ENCODE peak calls at places on chromosomes 13 and 19, in seven cellular contexts. O, K, J, Q, S, A and F are unnamed samples.

GRCh38 chr13:79062291-79062690 is 343.8 kb downstream of the RBM26 start:
- DNase-seq in J (no peak), Q (no peak), O (no peak), S (no peak), A (no peak), K (no peak), F (no peak)

GRCh38 chr19:49315111-49315510 is 9.9 kb downstream of the SLC6A16 start:
- DNase-seq in Q (no peak), S (no peak), J (no peak), O (no peak), K (no peak), A (no peak), F (no peak)

GRCh38 chr13:29496241-29496712 is 99.2 kb downstream of the SLC7A1 start:
- DNase-seq in S (no peak), J (no peak), Q (no peak), O (peak; percentile 32), K (no peak), A (no peak), F (no peak)

GRCh38 chr13:59658736-59659330 is 504.9 kb downstream of the DIAPH3 start:
- DNase-seq in Q (no peak), J (no peak), O (no peak), S (no peak), K (no peak), A (no peak), F (no peak)

GRCh38 chr19:46904114-46905060 is 43.6 kb downstream of the ARHGAP35 start:
- DNase-seq in S (no peak), J (no peak), O (peak; percentile 90), K (no peak), A (no peak), Q (no peak), F (no peak)

GRCh38 chr19:51079486-51080110 is 3.1 kb downstream of the KLK14 start:
- DNase-seq in Q (no peak), O (peak; percentile 83), A (no peak), S (no peak), K (no peak), J (no peak), F (no peak)

GRCh38 chr19:53910170-53910518 is 1.1 kb downstream of the CACNG7 start:
- DNase-seq in O (peak; percentile 23), S (no peak), A (no peak), Q (no peak), K (no peak), J (no peak), F (no peak)

GRCh38 chr13:25571237-25571636 is 199.5 kb downstream of the ATP8A2 start:
- DNase-seq in S (no peak), A (no peak), K (no peak), O (no peak), J (no peak), Q (no peak), F (no peak)

GRCh38 chr13:101343128-101343787 is 73.0 kb downstream of the NALCN start:
- DNase-seq in J (no peak), A (no peak), O (no peak), K (no peak), Q (no peak), S (no peak), F (no peak)

GRCh38 chr13:97631158-97631557 is 197.2 kb downstream of the RAP2A start:
- DNase-seq in Q (no peak), J (no peak), K (no peak), O (no peak), S (no peak), A (no peak), F (no peak)

GRCh38 chr13:34401741-34402140 is 540.3 kb upstream of the NBEA start:
- DNase-seq in S (no peak), O (no peak), J (no peak), Q (no peak), A (no peak), K (no peak), F (no peak)

GRCh38 chr19:41449865-41450178 is 6.9 kb downstream of the ERICH4 start:
- DNase-seq in S (no peak), J (no peak), A (no peak), O (no peak), Q (no peak), K (no peak), F (no peak)

GRCh38 chr19:7928741-7929701 is 3.1 kb upstream of the CTXN1 start:
- DNase-seq in K (peak; percentile 70), Q (peak; percentile 70), S (no peak), O (peak; percentile 92), J (peak; percentile 57), A (peak; percentile 61), F (peak; percentile 84)

GRCh38 chr13:51380269-51380668 is 40.8 kb downstream of the SERPINE3 start:
- DNase-seq in Q (no peak), A (no peak), J (no peak), K (no peak), O (peak; percentile 65), S (no peak), F (no peak)

GRCh38 chr19:47765522-47766358 is 12.8 kb upstream of the SELENOW start:
- DNase-seq in J (peak; percentile 81), Q (no peak), S (peak; percentile 69), A (peak; percentile 63), K (peak; percentile 28), O (peak; percentile 72), F (peak; percentile 57)

GRCh38 chr13:33797622-33798021 is 20.3 kb upstream of the RFC3 start:
- DNase-seq in O (peak; percentile 21), A (no peak), K (no peak), Q (no peak), J (no peak), S (no peak), F (no peak)

GRCh38 chr19:40713939-40714338 is 2.7 kb downstream of the COQ8B start:
- DNase-seq in J (peak; percentile 36), Q (no peak), O (no peak), A (no peak), K (no peak), S (no peak), F (no peak)

GRCh38 chr13:51912511-51913225 is 50.9 kb downstream of the CCDC70 start:
- DNase-seq in S (no peak), J (no peak), A (no peak), O (no peak), K (no peak), Q (no peak), F (no peak)

GRCh38 chr13:113465241-113465640 is 12.0 kb upstream of the ADPRHL1 start:
- DNase-seq in J (no peak), S (no peak), K (no peak), A (no peak), O (no peak), Q (no peak), F (no peak)

GRCh38 chr13:23898101-23898500 is 799 bp upstream of the C1QTNF9B start:
- DNase-seq in A (no peak), K (no peak), Q (no peak), S (no peak), J (no peak), O (peak; percentile 72), F (no peak)

GRCh38 chr13:91817250-91817649 is 418.8 kb downstream of the GPC5 start:
- DNase-seq in J (no peak), A (no peak), K (no peak), Q (no peak), O (peak; percentile 64), S (no peak), F (no peak)

GRCh38 chr13:64928704-64929499 is 2301.2 kb downstream of the PCDH9 start:
- DNase-seq in A (no peak), S (no peak), O (peak; percentile 76), K (no peak), J (no peak), Q (no peak), F (no peak)

GRCh38 chr19:8050274-8051096 is 2.1 kb upstream of the CCL25 start:
- DNase-seq in A (peak; percentile 95), J (peak; percentile 88), K (peak; percentile 70), O (peak; percentile 78), Q (peak; percentile 78), S (peak; percentile 64), F (peak; percentile 100)

GRCh38 chr19:16233836-16234551 is 36.3 kb downstream of the AP1M1 start:
- DNase-seq in J (no peak), Q (no peak), O (peak; percentile 18), A (no peak), S (no peak), K (no peak), F (no peak)

GRCh38 chr13:28584873-28585317 is 74.0 kb upstream of the POMP start:
- DNase-seq in A (no peak), Q (no peak), O (peak; percentile 28), J (no peak), S (no peak), K (no peak), F (no peak)

DNA sequence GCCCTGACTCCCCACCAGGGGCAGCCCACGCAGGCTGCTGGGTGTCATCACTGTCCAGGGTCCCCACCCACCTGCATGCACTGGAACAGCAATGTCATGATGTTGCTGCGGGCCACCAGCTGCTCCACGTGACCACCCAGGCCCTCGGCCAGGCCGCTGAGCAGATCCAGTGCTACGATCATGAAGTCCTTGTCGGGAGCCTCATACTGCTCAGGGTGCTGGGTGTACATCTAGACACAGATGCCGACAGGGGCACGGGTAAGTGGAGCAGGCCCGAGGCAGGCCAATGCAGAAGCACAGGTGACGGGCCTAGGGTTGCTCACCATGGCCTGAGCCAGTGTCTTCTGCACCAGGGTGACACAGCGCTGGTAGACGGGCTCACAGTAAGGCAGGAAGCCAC is 8.7 kb upstream of the FBXW9 start:
- DNase-seq in A (no peak), K (no peak), J (no peak), Q (no peak), S (no peak), O (no peak), F (no peak)
- H3K36me3 ChIP-seq in A (peaks cover 100% of the 10 kb centered on the region), K (peaks cover 23% of the 10 kb centered on the region), J (peaks cover 12% of the 10 kb centered on the region), Q (peaks cover 60% of the 10 kb centered on the region), S (peaks cover 36% of the 10 kb centered on the region), O (peaks cover 66% of the 10 kb centered on the region), F (peaks cover 96% of the 10 kb centered on the region)

DNA sequence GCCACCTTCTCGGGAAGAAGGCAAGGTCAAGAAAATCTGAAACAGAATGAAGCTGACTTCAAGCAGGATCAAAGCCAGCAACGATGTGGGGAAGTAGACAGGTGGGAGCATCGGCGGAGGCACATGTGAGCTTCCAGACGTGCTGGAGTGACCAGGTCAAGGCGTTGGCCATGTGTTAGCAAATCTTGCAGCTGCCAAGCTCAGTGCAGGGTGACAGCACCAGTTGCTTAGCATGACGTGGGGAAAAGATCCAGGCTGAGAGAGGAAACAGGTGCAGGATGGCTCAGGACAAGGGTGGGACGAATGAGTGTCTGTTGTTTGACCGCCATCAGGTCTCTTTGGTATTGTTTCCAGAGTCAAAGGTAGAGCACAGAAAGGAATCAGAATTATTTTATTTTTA is 92.3 kb downstream of the TNFSF13B start:
- DNase-seq in A (no peak), J (no peak), O (no peak), K (no peak), Q (no peak), S (no peak), F (no peak)
- H3K4me3 ChIP-seq in A (no peak overlapping the region), J (no peak overlapping the region), O (no peak overlapping the region), K (no peak overlapping the region), Q (no peak overlapping the region), S (no peak overlapping the region), F (no peak overlapping the region)

DNA sequence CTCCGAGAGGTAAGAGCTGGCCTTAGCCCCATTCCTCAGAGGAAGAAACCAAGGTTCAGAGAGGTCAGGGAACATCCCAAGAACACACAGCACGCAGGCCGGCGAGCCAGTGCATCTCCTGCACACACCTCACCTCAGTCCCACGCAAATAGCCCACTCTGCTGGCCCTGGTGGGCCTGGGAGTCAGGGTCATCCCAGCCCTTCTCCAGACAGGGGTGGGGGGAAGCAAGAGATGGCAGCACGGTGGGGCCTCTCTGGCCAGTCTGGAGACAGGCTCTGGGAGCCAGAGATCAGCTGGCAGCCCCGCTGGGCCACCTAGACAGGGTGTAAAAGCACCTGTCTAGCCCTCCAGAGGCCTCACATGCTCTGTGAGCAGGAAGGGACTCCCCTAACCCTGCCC is 26.8 kb downstream of the TUBA3C start:
- DNase-seq in K (no peak), S (no peak), O (no peak), Q (no peak), A (no peak), J (no peak), F (no peak)
- H3K36me3 ChIP-seq in K (no peaks in the 10 kb centered on the region), S (no peaks in the 10 kb centered on the region), O (no peaks in the 10 kb centered on the region), Q (no peaks in the 10 kb centered on the region), A (no peaks in the 10 kb centered on the region), J (no peaks in the 10 kb centered on the region), F (no peaks in the 10 kb centered on the region)

GRCh38 chr13:110311721-110312668 is 4.9 kb downstream of the COL4A2 start:
- DNase-seq in S (no peak), K (no peak), A (no peak), J (no peak), O (peak; percentile 37), Q (no peak), F (no peak)
- H3K4me3 ChIP-seq in S (peak overlapping the region; percentile 20), K (no peak overlapping the region), A (peak overlapping the region; percentile 38), J (no peak overlapping the region), O (no peak overlapping the region), Q (no peak overlapping the region), F (no peak overlapping the region)